ENCODE peak calls at places on chromosome 13, in seven cellular contexts. N is nucleus accumbens; W is cardiac muscle cell; Z is posterior cingulate gyrus; C is HTR-8/SVneo; O is lower lobe of right lung; X is activated gamma-delta T cell treated with anti-CD3 and anti-CD28 coated beads, Interleukin-2, amount 50 U/mL, for 16 hours. J is an unnamed sample.

GRCh38 chr13:28636677-28637317 is 22.1 kb upstream of the POMP start:
- DNase-seq in N (no peak), W (peak), Z (no peak), C (peak), O (peak), X (no peak), J (peak)

GRCh38 chr13:44111701-44112100 is 232.0 kb downstream of the LACC1 start:
- DNase-seq in N (no peak), W (no peak), Z (no peak), C (no peak), O (no peak), X (no peak), J (no peak)

GRCh38 chr13:33642374-33643065 is 175.4 kb upstream of the RFC3 start:
- DNase-seq in N (no peak), W (no peak), Z (no peak), C (no peak), O (no peak), X (no peak), J (no peak)

GRCh38 chr13:45289936-45290563 is 50.9 kb downstream of the TPT1 start:
- DNase-seq in N (no peak), W (no peak), Z (no peak), C (no peak), O (no peak), X (no peak), J (no peak)

GRCh38 chr13:102651392-102651791 is 43.5 kb downstream of the METTL21C start:
- DNase-seq in N (no peak), W (no peak), Z (no peak), C (peak), O (no peak), X (no peak), J (no peak)

GRCh38 chr13:110012102-110012739 is 225.8 kb upstream of the IRS2 start:
- DNase-seq in N (no peak), W (no peak), Z (no peak), C (peak), O (no peak), X (no peak), J (no peak)

GRCh38 chr13:36297259-36297599 is 385 bp downstream of the CCDC169 start:
- DNase-seq in N (no peak), W (no peak), Z (no peak), C (peak), O (no peak), X (no peak), J (no peak)

GRCh38 chr13:50467156-50467814 is 376.2 kb downstream of the DLEU7 start:
- DNase-seq in N (no peak), W (peak), Z (no peak), C (no peak), O (no peak), X (no peak), J (no peak)

GRCh38 chr13:97499181-97499580 is 65.2 kb downstream of the RAP2A start:
- DNase-seq in N (no peak), W (no peak), Z (no peak), C (no peak), O (no peak), X (no peak), J (no peak)

GRCh38 chr13:39144941-39145533 is 106.8 kb downstream of the NHLRC3 start:
- DNase-seq in N (peak), W (peak), Z (peak), C (peak), O (no peak), X (no peak), J (peak)

GRCh38 chr13:25657062-25657588 is 285.4 kb downstream of the ATP8A2 start:
- DNase-seq in N (no peak), W (no peak), Z (no peak), C (no peak), O (no peak), X (no peak), J (no peak)

J was measured in amygdala.